ENCODE peak calls at places on chromosomes 7 and 10, in seven cellular contexts. P, S, Z, N, E, K and W are unnamed samples.

GRCh38 chr10:77820349-77820748 is 106.2 kb downstream of the DLG5 start:
- DNase-seq in P (no peak), S (peak; percentile 22), Z (no peak), N (no peak), E (no peak), K (no peak), W (no peak)

GRCh38 chr10:91433620-91434019 is 23.5 kb downstream of the HECTD2 start:
- DNase-seq in P (no peak), S (no peak), Z (no peak), N (no peak), E (no peak), K (no peak), W (no peak)

GRCh38 chr7:115300228-115300870 is 378.5 kb downstream of the MDFIC start:
- DNase-seq in P (no peak), S (peak; percentile 72), Z (no peak), N (peak; percentile 50), E (no peak), K (no peak), W (no peak)

GRCh38 chr7:55369427-55369826 is 4.3 kb downstream of the LANCL2 start:
- DNase-seq in P (no peak), S (peak; percentile 95), Z (no peak), N (peak; percentile 67), E (no peak), K (no peak), W (no peak)

GRCh38 chr7:149870701-149871483 is 2.9 kb upstream of the ATP6V0E2 start:
- DNase-seq in P (peak; percentile 24), S (no peak), Z (peak; percentile 26), N (no peak), E (no peak), K (no peak), W (peak; percentile 79)

GRCh38 chr10:127150136-127150535 is 46.3 kb downstream of the INSYN2A start:
- DNase-seq in P (no peak), S (peak; percentile 75), Z (no peak), N (peak; percentile 63), E (no peak), K (no peak), W (peak; percentile 57)

GRCh38 chr10:127872871-127873600 is 19.7 kb downstream of the CLRN3 start:
- DNase-seq in P (peak; percentile 38), S (no peak), Z (no peak), N (peak; percentile 12), E (no peak), K (no peak), W (no peak)

GRCh38 chr7:139471740-139472353 is 11.6 kb downstream of the KLRG2 start:
- DNase-seq in P (no peak), S (peak; percentile 57), Z (no peak), N (peak; percentile 49), E (no peak), K (peak; percentile 84), W (peak; percentile 42)

GRCh38 chr7:39754326-39755120 is 131.2 kb downstream of the RALA start:
- DNase-seq in P (no peak), S (peak; percentile 81), Z (peak; percentile 74), N (peak; percentile 89), E (no peak), K (no peak), W (peak; percentile 35)

GRCh38 chr10:95242581-95243317 is 48.1 kb downstream of the PDLIM1 start:
- DNase-seq in P (peak; percentile 57), S (peak; percentile 63), Z (peak; percentile 73), N (peak; percentile 65), E (peak; percentile 30), K (peak; percentile 70), W (peak; percentile 80)

GRCh38 chr10:36670616-36671402 is 454.6 kb upstream of the ANKRD30A start:
- DNase-seq in P (no peak), S (peak; percentile 17), Z (no peak), N (peak; percentile 30), E (no peak), K (no peak), W (no peak)

GRCh38 chr10:4498763-4499251 is 327.2 kb upstream of the AKR1E2 start:
- DNase-seq in P (no peak), S (peak; percentile 94), Z (no peak), N (peak; percentile 83), E (no peak), K (no peak), W (no peak)

GRCh38 chr10:118729641-118730258 is 25.0 kb downstream of the CACUL1 start:
- DNase-seq in P (no peak), S (no peak), Z (no peak), N (no peak), E (no peak), K (peak; percentile 19), W (no peak)

GRCh38 chr7:33882040-33882800 is 23.1 kb upstream of the BMPER start:
- DNase-seq in P (no peak), S (no peak), Z (no peak), N (no peak), E (no peak), K (no peak), W (no peak)

GRCh38 chr7:126541416-126541815 is 711.3 kb downstream of the GRM8 start:
- DNase-seq in P (no peak), S (no peak), Z (no peak), N (no peak), E (no peak), K (peak; percentile 60), W (no peak)

GRCh38 chr7:39016609-39017008 is 38.9 kb downstream of the POU6F2 start:
- DNase-seq in P (no peak), S (no peak), Z (no peak), N (no peak), E (no peak), K (peak; percentile 92), W (peak; percentile 10)

GRCh38 chr7:39621261-39621660 is 2.1 kb upstream of the RALA start:
- DNase-seq in P (no peak), S (peak; percentile 97), Z (no peak), N (peak; percentile 74), E (no peak), K (no peak), W (no peak)

GRCh38 chr10:49625411-49625810 is 11.6 kb downstream of the CHAT start:
- DNase-seq in P (no peak), S (no peak), Z (peak; percentile 8), N (no peak), E (no peak), K (no peak), W (no peak)

GRCh38 chr10:60728056-60728455 is 50.2 kb upstream of the CDK1 start:
- DNase-seq in P (no peak), S (no peak), Z (no peak), N (no peak), E (no peak), K (no peak), W (no peak)

GRCh38 chr10:47419421-47419820 is 35.3 kb upstream of the ZNF488 start:
- DNase-seq in P (no peak), S (no peak), Z (no peak), N (no peak), E (no peak), K (no peak), W (no peak)

GRCh38 chr10:128095023-128095752 is 31.0 kb downstream of the MKI67 start:
- DNase-seq in P (no peak), S (no peak), Z (no peak), N (no peak), E (no peak), K (peak; percentile 94), W (peak; percentile 40)

GRCh38 chr10:28676297-28676967 is 889 bp upstream of the BAMBI start:
- DNase-seq in P (peak; percentile 66), S (no peak), Z (peak; percentile 70), N (peak; percentile 54), E (no peak), K (peak; percentile 52), W (peak; percentile 97)

GRCh38 chr7:111045469-111045868 is 45.5 kb upstream of the LRRN3 start:
- DNase-seq in P (no peak), S (peak; percentile 30), Z (peak; percentile 27), N (peak; percentile 15), E (no peak), K (no peak), W (peak; percentile 27)

GRCh38 chr10:100076750-100077149 is 4.9 kb downstream of the CPN1 start:
- DNase-seq in P (no peak), S (no peak), Z (no peak), N (no peak), E (no peak), K (no peak), W (no peak)
- H3K23ac ChIP-seq in P (no peak overlapping the region), S (no peak overlapping the region), Z (no peak overlapping the region), N (no peak overlapping the region), E (no peak overlapping the region), K (no peak overlapping the region), W (no peak overlapping the region)

DNA sequence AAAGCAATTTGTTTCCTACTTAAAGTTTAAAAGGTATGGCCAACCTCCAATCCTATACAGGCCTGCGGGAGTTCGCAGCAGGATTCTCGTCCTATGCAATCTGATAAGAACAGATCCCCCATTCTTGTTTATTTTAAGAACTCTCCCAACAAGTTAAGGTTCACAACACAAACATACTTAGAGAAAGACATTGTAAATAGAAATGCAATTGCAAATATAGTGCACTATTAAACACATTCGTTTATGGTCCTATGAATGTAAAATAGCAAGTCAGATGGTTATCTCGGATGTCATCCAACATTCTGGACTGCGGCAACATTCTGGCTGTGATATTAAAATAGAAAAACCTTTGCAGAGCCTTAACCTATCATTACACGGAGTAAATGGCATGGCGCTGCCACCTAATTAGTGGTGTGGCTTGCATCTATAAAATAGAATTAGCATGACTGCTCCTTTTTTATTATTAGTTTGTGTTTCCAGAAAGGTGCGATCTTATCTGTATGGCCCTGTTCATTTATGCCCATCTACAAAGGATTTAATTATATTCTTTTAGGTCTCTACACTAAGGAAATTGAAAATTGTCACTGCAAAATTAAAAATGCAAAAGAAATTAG is 37.0 kb downstream of the BEND7 start:
- DNase-seq in P (no peak), S (no peak), Z (no peak), N (no peak), E (no peak), K (no peak), W (no peak)
- H3K23ac ChIP-seq in P (no peak overlapping the region), S (no peak overlapping the region), Z (no peak overlapping the region), N (no peak overlapping the region), E (no peak overlapping the region), K (no peak overlapping the region), W (no peak overlapping the region)

GRCh38 chr10:84525120-84525806 is 196.9 kb downstream of the CCSER2 start:
- DNase-seq in P (no peak), S (no peak), Z (no peak), N (no peak), E (no peak), K (peak; percentile 17), W (peak; percentile 45)

GRCh38 chr10:84531396-84531795 is 203.0 kb downstream of the CCSER2 start:
- DNase-seq in P (no peak), S (no peak), Z (no peak), N (no peak), E (no peak), K (no peak), W (no peak)

GRCh38 chr10:84534168-84534567 is 205.8 kb downstream of the CCSER2 start:
- DNase-seq in P (no peak), S (no peak), Z (no peak), N (no peak), E (no peak), K (no peak), W (peak; percentile 25)

GRCh38 chr10:84530724-84531325 is 202.4 kb downstream of the CCSER2 start:
- DNase-seq in P (no peak), S (no peak), Z (no peak), N (no peak), E (no peak), K (no peak), W (no peak)
- H3K23ac ChIP-seq in P (no peak overlapping the region), S (no peak overlapping the region), Z (no peak overlapping the region), N (no peak overlapping the region), E (no peak overlapping the region), K (no peak overlapping the region), W (no peak overlapping the region)

DNA sequence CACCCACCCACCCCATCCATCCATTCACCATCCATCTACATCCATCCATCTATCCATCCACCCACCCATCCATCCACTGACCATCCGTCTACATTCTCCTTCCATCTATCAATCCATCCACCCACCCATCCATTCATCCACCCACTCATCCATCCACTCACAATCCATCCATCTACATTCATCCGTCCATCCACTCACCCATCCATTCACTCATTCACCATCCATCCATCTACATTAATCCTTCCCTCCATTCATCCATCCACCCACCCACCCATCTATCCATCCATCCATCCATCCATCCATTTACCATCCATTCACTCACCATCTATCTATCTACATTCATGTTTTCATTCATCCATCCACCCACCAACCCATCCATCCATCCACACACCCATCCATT is 292.5 kb downstream of the ADARB2 start:
- DNase-seq in P (no peak), S (no peak), Z (no peak), N (no peak), E (no peak), K (no peak), W (no peak)
- H3K23ac ChIP-seq in P (no peak overlapping the region), S (no peak overlapping the region), Z (no peak overlapping the region), N (no peak overlapping the region), E (no peak overlapping the region), K (no peak overlapping the region), W (no peak overlapping the region)